ENCODE peak calls at places on chromosomes 12 and 14, in six cellular contexts. D is epithelial cell of esophagus, I is fibroblast of lung, Q is GM12865, H is sigmoid colon, K is hepatocyte. M is an unnamed sample.

GRCh38 chr12:3275171-3276041 is 198.2 kb downstream of the TSPAN9 start:
- DNase-seq in D (peak; percentile 63), I (peak; percentile 56), Q (peak; percentile 64), H (peak; percentile 84), K (peak; percentile 85), M (no peak)

GRCh38 chr12:132014092-132014914 is 64.6 kb downstream of the EP400 start:
- DNase-seq in D (no peak), I (peak; percentile 53), Q (no peak), H (no peak), K (no peak), M (no peak)

GRCh38 chr12:15982071-15982470 is 70.9 kb downstream of the DERA start:
- DNase-seq in D (no peak), I (peak; percentile 20), Q (no peak), H (no peak), K (no peak), M (no peak)

GRCh38 chr12:89073027-89073398 is 279.3 kb downstream of the DUSP6 start:
- DNase-seq in D (peak; percentile 56), I (peak; percentile 88), Q (no peak), H (no peak), K (no peak), M (peak; percentile 87)

GRCh38 chr12:29612912-29613311 is 115.4 kb upstream of the OVCH1 start:
- DNase-seq in D (no peak), I (no peak), Q (no peak), H (no peak), K (no peak), M (no peak)

GRCh38 chr12:59689776-59690175 is 93.9 kb downstream of the SLC16A7 start:
- DNase-seq in D (peak; percentile 17), I (peak; percentile 52), Q (no peak), H (no peak), K (no peak), M (no peak)

GRCh38 chr12:47433876-47434275 is 272.0 kb downstream of the RPAP3 start:
- DNase-seq in D (no peak), I (peak; percentile 58), Q (no peak), H (no peak), K (no peak), M (no peak)

GRCh38 chr14:33457021-33457420 is 493.9 kb downstream of the EGLN3 start:
- DNase-seq in D (peak; percentile 25), I (peak; percentile 38), Q (no peak), H (no peak), K (no peak), M (no peak)

GRCh38 chr12:12872934-12873275 is 18.5 kb upstream of the GPRC5A start:
- DNase-seq in D (peak; percentile 92), I (peak; percentile 81), Q (no peak), H (no peak), K (no peak), M (no peak)

GRCh38 chr14:103105580-103106168 is 11.1 kb downstream of the EXOC3L4 start:
- DNase-seq in D (no peak), I (no peak), Q (peak; percentile 63), H (no peak), K (no peak), M (no peak)

GRCh38 chr14:77306406-77307098 is 14.1 kb downstream of the POMT2 start:
- DNase-seq in D (no peak), I (peak; percentile 63), Q (no peak), H (no peak), K (no peak), M (no peak)

GRCh38 chr12:122610911-122611310 is 83.9 kb downstream of the KNTC1 start:
- DNase-seq in D (peak; percentile 88), I (peak; percentile 1), Q (no peak), H (no peak), K (no peak), M (no peak)

GRCh38 chr12:1474567-1475153 is 119.7 kb downstream of the FBXL14 start:
- DNase-seq in D (peak; percentile 41), I (peak; percentile 95), Q (no peak), H (no peak), K (peak; percentile 25), M (peak; percentile 91)

GRCh38 chr12:113103756-113104450 is 31.7 kb downstream of the RASAL1 start:
- DNase-seq in D (peak; percentile 35), I (no peak), Q (no peak), H (no peak), K (peak; percentile 71), M (no peak)

GRCh38 chr12:47777741-47778558 is 4.9 kb downstream of the SLC48A1 start:
- DNase-seq in D (no peak), I (no peak), Q (no peak), H (peak; percentile 80), K (no peak), M (no peak)

GRCh38 chr12:67193705-67194104 is 75.5 kb upstream of the CAND1 start:
- DNase-seq in D (peak; percentile 71), I (peak; percentile 34), Q (peak; percentile 49), H (no peak), K (peak; percentile 65), M (peak; percentile 1)

GRCh38 chr14:95508377-95508776 is 8.1 kb downstream of the SYNE3 start:
- DNase-seq in D (no peak), I (no peak), Q (no peak), H (no peak), K (no peak), M (no peak)

GRCh38 chr14:103542545-103543088 is 13.6 kb downstream of the TRMT61A start:
- DNase-seq in D (no peak), I (no peak), Q (no peak), H (peak; percentile 86), K (peak; percentile 77), M (peak; percentile 53)

GRCh38 chr12:58502236-58502635 is 418.1 kb downstream of the LRIG3 start:
- DNase-seq in D (no peak), I (peak; percentile 69), Q (no peak), H (no peak), K (peak; percentile 44), M (no peak)

GRCh38 chr14:56195727-56196126 is 77.5 kb downstream of the PELI2 start:
- DNase-seq in D (no peak), I (peak; percentile 83), Q (peak; percentile 33), H (no peak), K (no peak), M (peak; percentile 36)

GRCh38 chr12:57592551-57593165 is 1.7 kb downstream of the PIP4K2C start:
- DNase-seq in D (peak; percentile 67), I (peak; percentile 53), Q (no peak), H (no peak), K (no peak), M (no peak)

GRCh38 chr14:72892879-72893635 is 844 bp downstream of the DPF3 start:
- DNase-seq in D (peak; percentile 38), I (peak; percentile 33), Q (peak; percentile 45), H (no peak), K (peak; percentile 26), M (no peak)

GRCh38 chr14:99707420-99707819 is 23.3 kb downstream of the CYP46A1 start:
- DNase-seq in D (no peak), I (no peak), Q (no peak), H (no peak), K (no peak), M (no peak)

GRCh38 chr14:99707921-99708320 is 23.8 kb downstream of the CYP46A1 start:
- DNase-seq in D (no peak), I (no peak), Q (no peak), H (no peak), K (no peak), M (no peak)

GRCh38 chr14:99704037-99704436 is 19.9 kb downstream of the CYP46A1 start:
- DNase-seq in D (no peak), I (no peak), Q (no peak), H (no peak), K (no peak), M (no peak)

GRCh38 chr14:99708449-99708848 is 24.4 kb downstream of the CYP46A1 start:
- DNase-seq in D (no peak), I (no peak), Q (no peak), H (no peak), K (no peak), M (no peak)

DNA sequence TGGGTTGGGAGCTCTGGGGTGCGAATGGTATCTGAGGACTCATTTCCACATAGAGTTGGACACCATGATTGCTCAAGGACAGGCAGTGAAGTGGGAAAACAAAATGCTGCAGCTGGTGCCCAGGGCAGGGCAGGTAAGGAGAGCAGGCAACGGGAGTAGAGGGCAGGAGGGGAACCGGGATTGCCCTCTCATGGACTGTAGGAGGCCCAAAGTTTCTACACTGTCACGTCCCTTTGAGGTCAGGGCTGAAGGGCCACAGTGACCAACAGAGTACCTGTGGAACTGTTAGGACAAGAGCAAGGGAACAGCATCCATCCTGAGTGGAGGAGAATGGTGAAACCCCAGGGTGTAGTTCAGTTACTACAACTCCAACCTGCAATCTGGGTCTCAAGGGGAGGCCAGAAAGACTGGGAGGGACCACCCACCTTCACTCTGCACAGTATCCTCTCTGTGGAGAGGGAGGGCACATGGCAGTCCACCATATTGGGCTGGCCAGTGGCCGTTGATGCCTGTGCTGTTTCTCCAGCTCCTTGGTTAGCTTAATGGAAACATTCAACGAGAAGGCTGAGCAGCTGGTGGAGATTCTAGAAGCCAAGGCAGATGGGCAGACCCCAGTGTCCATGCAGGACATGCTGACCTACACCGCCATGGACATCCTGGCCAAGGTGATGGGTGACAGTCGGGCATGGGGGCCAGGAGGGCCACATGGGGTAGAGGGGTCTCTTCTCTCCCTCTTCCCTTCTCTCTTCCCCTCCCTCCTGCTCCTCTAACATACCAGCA is 22.2 kb downstream of the CYP46A1 start:
- DNase-seq in D (no peak), I (no peak), Q (no peak), H (no peak), K (peak; percentile 1), M (no peak)
- H3K4me3 ChIP-seq in D (no peak overlapping the region), I (no peak overlapping the region), Q (no peak overlapping the region), H (no peak overlapping the region), K (no peak overlapping the region), M (no peak overlapping the region)

DNA sequence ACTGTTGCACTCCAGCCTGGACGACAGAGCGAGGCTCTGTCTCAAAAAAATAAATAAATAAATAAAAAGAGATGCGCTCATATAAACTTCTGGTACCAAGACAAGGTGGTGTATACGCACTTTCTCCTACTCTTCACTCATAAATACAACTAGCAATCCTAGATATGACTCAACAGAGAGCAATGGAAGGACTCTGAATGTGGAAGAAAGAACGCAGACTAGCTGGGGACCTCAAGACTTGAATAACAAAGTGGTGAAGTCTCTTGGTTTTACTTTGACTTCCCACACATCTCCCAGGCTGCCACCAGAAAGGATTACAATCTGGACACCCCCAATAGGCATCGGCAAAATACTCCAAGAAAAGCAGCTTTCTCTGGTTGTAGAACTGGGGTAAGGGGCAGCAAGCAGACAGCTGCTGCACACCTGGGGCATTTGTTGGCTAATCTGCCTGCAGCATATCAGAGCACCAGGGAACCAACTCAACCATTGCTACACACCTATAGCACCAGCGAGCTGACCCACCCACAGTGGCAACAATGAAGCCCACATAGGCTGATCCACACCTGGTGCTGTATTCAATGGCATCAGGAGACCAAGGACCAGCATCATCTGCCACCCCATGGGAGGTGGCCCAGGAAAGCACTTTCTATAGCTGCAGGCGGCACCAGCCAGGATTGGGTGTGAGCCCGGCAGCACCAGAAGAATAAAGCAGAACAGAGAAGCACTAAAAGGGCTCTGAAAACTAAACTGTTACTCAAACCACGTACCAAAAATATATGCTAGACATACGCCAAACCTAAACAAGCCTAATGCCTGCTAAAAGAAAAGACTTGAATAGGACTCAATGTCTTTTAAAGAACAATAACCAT is 1231.7 kb upstream of the TMEM132C start:
- DNase-seq in D (no peak), I (peak; percentile 73), Q (no peak), H (no peak), K (no peak), M (peak; percentile 11)
- H3K4me3 ChIP-seq in D (no peak overlapping the region), I (no peak overlapping the region), Q (no peak overlapping the region), H (no peak overlapping the region), K (no peak overlapping the region), M (no peak overlapping the region)

GRCh38 chr14:99736600-99737371 is 52.7 kb downstream of the CYP46A1 start:
- DNase-seq in D (no peak), I (no peak), Q (no peak), H (peak; percentile 72), K (peak; percentile 44), M (no peak)
- H3K4me3 ChIP-seq in D (no peak overlapping the region), I (peak overlapping the region; percentile 60), Q (no peak overlapping the region), H (peak overlapping the region; percentile 70), K (no peak overlapping the region), M (no peak overlapping the region)

GRCh38 chr14:53915364-53916014 is 41.1 kb downstream of the BMP4 start:
- DNase-seq in D (no peak), I (no peak), Q (no peak), H (no peak), K (no peak), M (no peak)
- H3K4me3 ChIP-seq in D (no peak overlapping the region), I (no peak overlapping the region), Q (no peak overlapping the region), H (no peak overlapping the region), K (no peak overlapping the region), M (no peak overlapping the region)

M was measured in skeletal muscle cell.